ENCODE peak calls at places on chromosome 19, in seven cellular contexts. L is C1 segment of cervical spinal cord; N is lung; A is pancreas; Z is cardiac muscle cell; F is CD8-positive, alpha-beta memory T cell; D is amniotic epithelial cell. Y is an unnamed sample.

GRCh38 chr19:29532956-29533355 is 7.2 kb downstream of the VSTM2B start:
- DNase-seq in L (no peak), N (no peak), A (no peak), Z (no peak), F (no peak), D (no peak), Y (no peak)

GRCh38 chr19:58361900-58362271 is 665 bp downstream of the ZNF497 start:
- DNase-seq in L (peak; percentile 51), N (peak; percentile 71), A (peak; percentile 48), Z (no peak), F (no peak), D (no peak), Y (no peak)

GRCh38 chr19:21221653-21222052 is 79.8 kb downstream of the ZNF431 start:
- DNase-seq in L (no peak), N (no peak), A (no peak), Z (no peak), F (no peak), D (no peak), Y (no peak)

GRCh38 chr19:55119053-55119452 is 1.6 kb upstream of the PPP1R12C start:
- DNase-seq in L (no peak), N (no peak), A (no peak), Z (no peak), F (no peak), D (peak; percentile 44), Y (no peak)

GRCh38 chr19:13712767-13713201 is 51.5 kb upstream of the MRI1 start:
- DNase-seq in L (no peak), N (no peak), A (no peak), Z (peak; percentile 31), F (no peak), D (no peak), Y (no peak)

GRCh38 chr19:49224856-49225255 is 67.3 kb downstream of the TRPM4 start:
- DNase-seq in L (no peak), N (no peak), A (peak; percentile 39), Z (peak; percentile 78), F (no peak), D (peak; percentile 29), Y (no peak)

GRCh38 chr19:33950141-33950805 is 153.6 kb downstream of the KCTD15 start:
- DNase-seq in L (no peak), N (no peak), A (no peak), Z (peak; percentile 15), F (no peak), D (no peak), Y (no peak)

GRCh38 chr19:14004619-14005380 is 1.3 kb downstream of the RFX1 start:
- DNase-seq in L (peak; percentile 14), N (peak; percentile 61), A (peak; percentile 85), Z (no peak), F (no peak), D (no peak), Y (peak; percentile 41)

GRCh38 chr19:50432658-50433057 is at the start of gene MYBPC2:
- DNase-seq in L (no peak), N (no peak), A (peak; percentile 34), Z (peak; percentile 17), F (no peak), D (no peak), Y (no peak)

GRCh38 chr19:1501200-1501595 is 10.2 kb downstream of the REEP6 start:
- DNase-seq in L (no peak), N (no peak), A (peak; percentile 72), Z (no peak), F (no peak), D (no peak), Y (no peak)

GRCh38 chr19:41265376-41266153 is 1.4 kb downstream of the HNRNPUL1 start:
- DNase-seq in L (no peak), N (peak; percentile 35), A (peak; percentile 22), Z (peak; percentile 43), F (no peak), D (peak; percentile 57), Y (no peak)

GRCh38 chr19:36060430-36060829 is 5.7 kb downstream of the WDR62 start:
- DNase-seq in L (peak; percentile 50), N (no peak), A (no peak), Z (peak; percentile 70), F (no peak), D (peak; percentile 62), Y (peak; percentile 64)

GRCh38 chr19:12117203-12117970 is 22.8 kb downstream of the ZNF20 start:
- DNase-seq in L (no peak), N (no peak), A (no peak), Z (no peak), F (no peak), D (no peak), Y (no peak)

GRCh38 chr19:48654299-48655059 is 8.5 kb upstream of the CA11 start:
- DNase-seq in L (no peak), N (no peak), A (no peak), Z (no peak), F (no peak), D (peak; percentile 39), Y (no peak)

GRCh38 chr19:18173572-18174294 is at the start of gene IFI30:
- DNase-seq in L (no peak), N (peak; percentile 89), A (peak; percentile 93), Z (peak; percentile 58), F (peak; percentile 52), D (no peak), Y (no peak)

GRCh38 chr19:3250675-3251074 is 26.2 kb downstream of the CELF5 start:
- DNase-seq in L (no peak), N (no peak), A (no peak), Z (no peak), F (no peak), D (peak; percentile 11), Y (no peak)

GRCh38 chr19:33175156-33175782 is 18.9 kb upstream of the LRP3 start:
- DNase-seq in L (no peak), N (no peak), A (no peak), Z (no peak), F (no peak), D (no peak), Y (no peak)

GRCh38 chr19:49331616-49332055 is 3.6 kb upstream of the CD37 start:
- DNase-seq in L (no peak), N (no peak), A (peak; percentile 31), Z (peak; percentile 36), F (peak; percentile 42), D (peak; percentile 83), Y (peak; percentile 17)

GRCh38 chr19:46718157-46718933 is 1.4 kb upstream of the PRKD2 start:
- DNase-seq in L (no peak), N (no peak), A (no peak), Z (no peak), F (peak; percentile 69), D (peak; percentile 66), Y (no peak)

GRCh38 chr19:50858896-50859295 is 4.2 kb downstream of the KLK3 start:
- DNase-seq in L (no peak), N (no peak), A (peak; percentile 45), Z (no peak), F (no peak), D (no peak), Y (no peak)

GRCh38 chr19:7654401-7654800 is 14.4 kb upstream of the RETN start:
- DNase-seq in L (no peak), N (no peak), A (no peak), Z (no peak), F (no peak), D (peak; percentile 90), Y (no peak)

GRCh38 chr19:50300814-50301606 is 28.2 kb downstream of the KCNC3 start:
- DNase-seq in L (no peak), N (no peak), A (no peak), Z (no peak), F (no peak), D (peak; percentile 25), Y (no peak)

GRCh38 chr19:48768989-48769713 is 13.8 kb downstream of the FGF21 start:
- DNase-seq in L (no peak), N (no peak), A (no peak), Z (no peak), F (no peak), D (peak; percentile 83), Y (no peak)

GRCh38 chr19:17183858-17184271 is 31.3 kb upstream of the USE1 start:
- DNase-seq in L (no peak), N (no peak), A (no peak), Z (no peak), F (no peak), D (peak; percentile 8), Y (peak; percentile 7)

GRCh38 chr19:47369923-47370625 is 21.0 kb downstream of the DHX34 start:
- DNase-seq in L (no peak), N (peak; percentile 56), A (no peak), Z (no peak), F (no peak), D (peak; percentile 84), Y (no peak)

GRCh38 chr19:38734426-38735256 is 9.6 kb downstream of the CAPN12 start:
- DNase-seq in L (no peak), N (no peak), A (peak; percentile 30), Z (no peak), F (peak; percentile 29), D (no peak), Y (no peak)

GRCh38 chr19:13155472-13156284 is 5.5 kb downstream of the IER2 start:
- DNase-seq in L (no peak), N (peak; percentile 70), A (peak; percentile 87), Z (peak; percentile 65), F (peak; percentile 78), D (peak; percentile 85), Y (no peak)

GRCh38 chr19:47107953-47108746 is 5.4 kb downstream of the ZC3H4 start:
- DNase-seq in L (peak; percentile 57), N (no peak), A (no peak), Z (no peak), F (no peak), D (no peak), Y (no peak)

GRCh38 chr19:46697142-46697960 is 19.6 kb downstream of the PRKD2 start:
- DNase-seq in L (no peak), N (peak; percentile 95), A (peak; percentile 87), Z (peak; percentile 96), F (no peak), D (peak; percentile 82), Y (peak; percentile 41)

GRCh38 chr19:35911790-35912189 is 3.7 kb upstream of the TYROBP start:
- DNase-seq in L (no peak), N (peak; percentile 57), A (peak; percentile 83), Z (no peak), F (no peak), D (peak; percentile 18), Y (no peak)